ENCODE peak calls at places on chromosomes 5 and 9, in nine cellular contexts. G, L, N, C, I, M, B, T and A are unnamed samples. For H3K4me1, the result is how much of the 10 kb centered on the place peaks cover.

GRCh38 chr5:138353550-138353893 is 1.0 kb downstream of the KDM3B start:
- DNase-seq in G (no peak), L (no peak), N (no peak), C (no peak), I (no peak), M (no peak), B (no peak), T (no peak), A (no peak)

GRCh38 chr5:72412283-72413055 is 92.3 kb downstream of the PTCD2 start:
- DNase-seq in G (no peak), L (no peak), N (no peak), C (no peak), I (no peak), M (peak), B (no peak), T (no peak), A (no peak)

GRCh38 chr5:131628990-131629389 is 6.0 kb downstream of the RAPGEF6 start:
- DNase-seq in G (no peak), L (no peak), N (no peak), C (no peak), I (no peak), M (peak), B (no peak), T (no peak), A (no peak)

GRCh38 chr5:38724301-38725030 is 121.3 kb upstream of the OSMR start:
- DNase-seq in G (no peak), L (no peak), N (no peak), C (no peak), I (no peak), M (peak), B (no peak), T (no peak), A (no peak)

GRCh38 chr9:129613520-129614175 is 7.3 kb downstream of the C9orf50 start:
- DNase-seq in G (no peak), L (no peak), N (no peak), C (no peak), I (no peak), M (no peak), B (peak), T (peak), A (no peak)

GRCh38 chr9:17063535-17064135 is 71.2 kb upstream of the CNTLN start:
- DNase-seq in G (no peak), L (peak), N (no peak), C (no peak), I (no peak), M (peak), B (peak), T (no peak), A (no peak)

GRCh38 chr5:88276378-88276777 is 7.7 kb upstream of the TMEM161B start:
- DNase-seq in G (no peak), L (no peak), N (no peak), C (no peak), I (no peak), M (no peak), B (no peak), T (no peak), A (no peak)

GRCh38 chr9:109168170-109168569 is 1.1 kb upstream of the FRRS1L start:
- DNase-seq in G (no peak), L (no peak), N (no peak), C (no peak), I (no peak), M (no peak), B (no peak), T (no peak), A (no peak)

GRCh38 chr5:121430538-121430937 is 421.1 kb upstream of the FTMT start:
- DNase-seq in G (no peak), L (no peak), N (no peak), C (no peak), I (no peak), M (peak), B (no peak), T (no peak), A (no peak)

GRCh38 chr9:122822958-122823357 is 5.4 kb downstream of the PDCL start:
- DNase-seq in G (no peak), L (no peak), N (no peak), C (no peak), I (no peak), M (no peak), B (no peak), T (no peak), A (peak)

GRCh38 chr5:172110921-172111873 is 76.8 kb downstream of the STK10 start:
- DNase-seq in G (peak), L (no peak), N (no peak), C (no peak), I (peak), M (peak), B (no peak), T (no peak), A (no peak)

GRCh38 chr9:120625222-120625621 is 45.3 kb upstream of the CDK5RAP2 start:
- DNase-seq in G (peak), L (no peak), N (no peak), C (no peak), I (no peak), M (no peak), B (no peak), T (no peak), A (no peak)

GRCh38 chr5:160959804-160960203 is 107.8 kb upstream of the ATP10B start:
- DNase-seq in G (no peak), L (no peak), N (peak), C (peak), I (no peak), M (peak), B (peak), T (no peak), A (no peak)

GRCh38 chr5:53399921-53400697 is 80.3 kb upstream of the FST start:
- DNase-seq in G (no peak), L (no peak), N (no peak), C (no peak), I (no peak), M (no peak), B (no peak), T (no peak), A (no peak)

GRCh38 chr5:27810458-27810857 is 772.1 kb upstream of the CDH9 start:
- DNase-seq in G (no peak), L (no peak), N (no peak), C (no peak), I (no peak), M (peak), B (no peak), T (no peak), A (no peak)

GRCh38 chr5:148145916-148146315 is 22.4 kb upstream of the SPINK14 start:
- DNase-seq in G (no peak), L (peak), N (peak), C (no peak), I (no peak), M (peak), B (peak), T (no peak), A (no peak)

GRCh38 chr9:129109504-129109903 is 1.1 kb downstream of the CRAT start:
- DNase-seq in G (no peak), L (no peak), N (no peak), C (no peak), I (peak), M (peak), B (peak), T (no peak), A (peak)

GRCh38 chr5:108432024-108432423 is 50.1 kb upstream of the FBXL17 start:
- DNase-seq in G (no peak), L (no peak), N (no peak), C (no peak), I (no peak), M (peak), B (no peak), T (no peak), A (no peak)

GRCh38 chr5:16776611-16777251 is 159.4 kb downstream of the MYO10 start:
- DNase-seq in G (no peak), L (peak), N (peak), C (no peak), I (no peak), M (no peak), B (peak), T (no peak), A (no peak)

GRCh38 chr5:139636207-139636792 is 11.8 kb upstream of the CXXC5 start:
- DNase-seq in G (peak), L (no peak), N (no peak), C (no peak), I (peak), M (no peak), B (peak), T (no peak), A (peak)

GRCh38 chr5:159218595-159219023 is 9.3 kb upstream of the RNF145 start:
- DNase-seq in G (no peak), L (no peak), N (no peak), C (no peak), I (no peak), M (no peak), B (no peak), T (no peak), A (no peak)

GRCh38 chr5:158456756-158457155 is 597.8 kb upstream of the CLINT1 start:
- DNase-seq in G (no peak), L (no peak), N (no peak), C (no peak), I (no peak), M (peak), B (no peak), T (no peak), A (peak)

GRCh38 chr5:31232273-31232888 is 38.9 kb downstream of the CDH6 start:
- DNase-seq in G (no peak), L (peak), N (no peak), C (no peak), I (no peak), M (peak), B (peak), T (no peak), A (no peak)

GRCh38 chr9:31490551-31491106 is 893.8 kb upstream of the ACO1 start:
- DNase-seq in G (no peak), L (no peak), N (no peak), C (no peak), I (no peak), M (no peak), B (no peak), T (no peak), A (no peak)

GRCh38 chr5:154493274-154493673 is 15.2 kb upstream of the HAND1 start:
- DNase-seq in G (no peak), L (no peak), N (no peak), C (no peak), I (no peak), M (no peak), B (no peak), T (no peak), A (no peak)

GRCh38 chr5:91164424-91164823 is 218.7 kb downstream of the ARRDC3 start:
- DNase-seq in G (no peak), L (no peak), N (no peak), C (no peak), I (no peak), M (no peak), B (no peak), T (no peak), A (no peak)

GRCh38 chr9:32589083-32589713 is 16.2 kb upstream of the NDUFB6 start:
- DNase-seq in G (no peak), L (peak), N (no peak), C (no peak), I (no peak), M (peak), B (no peak), T (no peak), A (no peak)

GRCh38 chr9:18184034-18184800 is 289.7 kb upstream of the ADAMTSL1 start:
- DNase-seq in G (no peak), L (no peak), N (no peak), C (no peak), I (no peak), M (no peak), B (peak), T (no peak), A (no peak)

GRCh38 chr9:122281368-122281767 is 16.7 kb downstream of the MRRF start:
- DNase-seq in G (no peak), L (no peak), N (no peak), C (no peak), I (no peak), M (no peak), B (no peak), T (no peak), A (no peak)

GRCh38 chr5:42005561-42006153 is 80.6 kb downstream of the FBXO4 start:
- DNase-seq in G (no peak), L (peak), N (no peak), C (no peak), I (no peak), M (peak), B (no peak), T (no peak), A (no peak)

GRCh38 chr9:99120256-99120655 is 15.3 kb downstream of the TGFBR1 start:
- DNase-seq in G (no peak), L (no peak), N (no peak), C (no peak), I (no peak), M (no peak), B (no peak), T (no peak), A (no peak)

GRCh38 chr9:133429641-133430161 is 7.5 kb downstream of the ADAMTS13 start:
- DNase-seq in G (peak), L (peak), N (no peak), C (peak), I (no peak), M (no peak), B (peak), T (no peak), A (no peak)

GRCh38 chr5:149060325-149060724 is 2.5 kb downstream of the SH3TC2 start:
- DNase-seq in G (no peak), L (peak), N (no peak), C (no peak), I (no peak), M (peak), B (peak), T (peak), A (no peak)

GRCh38 chr5:176528301-176528700 is 8.9 kb downstream of the RNF44 start:
- DNase-seq in G (no peak), L (no peak), N (no peak), C (no peak), I (no peak), M (no peak), B (no peak), T (no peak), A (no peak)

GRCh38 chr5:142320851-142321560 is 3.8 kb downstream of the SPRY4 start:
- DNase-seq in G (no peak), L (peak), N (no peak), C (no peak), I (no peak), M (no peak), B (no peak), T (no peak), A (no peak)
- H3K4me1 ChIP-seq in G (under half), L (half or more), N (under half), C (under half), I (under half), M (under half), B (under half), T (half or more), A (under half)

DNA sequence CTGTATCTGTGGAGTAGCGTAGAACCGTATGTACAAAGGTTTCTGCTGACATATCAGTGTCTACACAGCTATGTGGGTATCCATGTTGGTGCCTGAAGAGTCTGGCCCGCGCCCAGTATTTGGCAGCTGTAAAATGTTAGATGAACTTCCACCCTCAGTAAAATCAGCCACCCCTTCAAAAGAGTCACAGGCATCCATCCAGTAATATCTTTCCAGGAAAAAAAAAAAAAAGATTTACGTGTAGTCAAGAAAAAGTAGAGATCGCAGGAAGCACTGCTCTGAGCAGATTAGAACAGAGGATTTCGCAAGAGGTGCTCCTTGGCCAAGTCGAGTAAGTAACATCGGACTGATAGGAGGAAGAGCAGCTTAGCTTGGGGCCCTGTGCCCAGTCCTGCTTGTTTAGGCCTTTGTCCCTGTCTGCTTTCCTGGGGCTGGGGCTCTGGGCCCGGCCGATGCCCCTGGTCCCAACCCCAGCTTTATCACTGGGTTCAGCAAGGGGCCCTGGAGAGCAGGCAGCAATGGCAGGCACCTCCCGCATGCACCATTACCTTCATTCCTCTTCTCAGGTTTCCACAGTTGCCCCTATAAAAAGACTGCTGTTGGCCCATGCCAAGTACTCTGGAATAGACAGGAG is 21.2 kb downstream of the DAPK1 start:
- DNase-seq in G (no peak), L (no peak), N (no peak), C (no peak), I (no peak), M (no peak), B (peak), T (peak), A (peak)
- H3K4me1 ChIP-seq in G (under half), L (under half), N (under half), C (under half), I (under half), M (under half), B (under half), T (under half), A (under half)

GRCh38 chr5:150600951-150601773 is 39.3 kb upstream of the SYNPO start:
- DNase-seq in G (no peak), L (no peak), N (no peak), C (peak), I (no peak), M (no peak), B (no peak), T (peak), A (no peak)
- H3K4me1 ChIP-seq in G (under half), L (under half), N (under half), C (under half), I (under half), M (under half), B (under half), T (half or more), A (half or more)

GRCh38 chr9:14222149-14222835 is 91.6 kb downstream of the NFIB start:
- DNase-seq in G (no peak), L (no peak), N (no peak), C (no peak), I (no peak), M (no peak), B (no peak), T (no peak), A (no peak)

GRCh38 chr9:14219865-14220655 is 93.9 kb downstream of the NFIB start:
- DNase-seq in G (no peak), L (no peak), N (no peak), C (no peak), I (no peak), M (no peak), B (no peak), T (no peak), A (no peak)

GRCh38 chr9:14221558-14221957 is 92.4 kb downstream of the NFIB start:
- DNase-seq in G (no peak), L (no peak), N (no peak), C (no peak), I (no peak), M (peak), B (peak), T (no peak), A (no peak)

GRCh38 chr9:14221119-14221518 is 92.8 kb downstream of the NFIB start:
- DNase-seq in G (no peak), L (no peak), N (no peak), C (no peak), I (no peak), M (peak), B (no peak), T (no peak), A (no peak)

DNA sequence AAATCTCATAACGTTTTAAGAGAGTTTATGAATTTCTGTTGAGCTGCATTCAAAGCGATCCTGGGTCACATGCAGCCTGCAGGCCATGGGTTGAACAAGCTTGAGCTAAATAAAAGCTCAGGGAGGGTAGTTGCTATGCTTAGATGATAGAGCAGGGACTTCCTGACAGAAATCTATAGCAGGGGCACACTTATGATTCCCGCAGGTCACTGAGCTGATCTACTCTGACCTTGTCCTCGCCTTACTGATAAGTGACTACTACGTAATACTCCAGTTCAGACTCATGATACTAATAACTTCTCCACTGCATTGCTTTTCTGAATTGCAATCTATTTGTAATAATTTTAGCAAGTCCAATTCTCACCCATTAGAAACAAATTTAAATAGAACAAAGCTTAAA is 90.9 kb downstream of the NFIB start:
- DNase-seq in G (no peak), L (no peak), N (no peak), C (no peak), I (no peak), M (no peak), B (no peak), T (no peak), A (no peak)
- H3K4me1 ChIP-seq in G (under half), L (under half), N (under half), C (under half), I (under half), M (under half), B (under half), T (half or more), A (under half)

DNA sequence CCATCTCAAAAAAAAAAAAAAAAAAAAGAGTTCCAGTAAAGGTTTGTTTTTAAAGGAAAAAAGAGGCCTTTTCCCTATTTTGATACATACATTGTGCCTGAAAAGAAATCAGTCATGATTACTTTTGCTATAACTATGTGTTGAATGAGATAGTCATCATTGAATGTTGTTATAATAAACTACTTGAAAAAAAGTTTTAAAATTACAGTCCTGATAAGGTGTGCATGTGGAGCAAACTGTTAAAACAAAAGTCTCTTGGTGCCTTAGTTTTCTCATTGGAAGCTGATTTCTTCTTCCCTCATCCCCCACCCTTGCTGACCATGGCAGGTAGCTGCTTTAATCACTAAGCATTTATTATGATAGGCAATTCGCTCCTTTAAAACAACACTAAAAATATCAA is 172.3 kb upstream of the TBCA start:
- DNase-seq in G (no peak), L (no peak), N (no peak), C (no peak), I (no peak), M (no peak), B (no peak), T (no peak), A (no peak)
- H3K4me1 ChIP-seq in G (under half), L (under half), N (under half), C (under half), I (under half), M (under half), B (under half), T (under half), A (under half)

DNA sequence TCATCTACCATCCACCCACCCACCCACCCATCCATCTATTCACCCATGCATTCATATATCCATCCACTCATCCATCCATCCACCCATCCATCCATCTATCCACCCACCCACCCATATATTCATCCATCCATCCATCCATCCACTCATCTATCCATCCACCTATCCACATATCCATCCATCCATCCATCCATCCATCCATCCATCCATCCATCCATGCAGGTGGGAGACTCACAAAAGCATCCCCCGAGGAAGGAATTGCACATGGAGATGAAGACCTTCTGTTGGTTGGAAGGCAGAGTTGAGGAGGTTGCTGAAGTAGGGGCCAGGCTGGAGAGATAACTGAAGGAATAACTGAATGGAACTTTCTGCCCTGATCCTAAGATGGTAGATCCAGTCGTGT is 126.9 kb downstream of the RGS3 start:
- DNase-seq in G (no peak), L (no peak), N (no peak), C (no peak), I (no peak), M (no peak), B (no peak), T (no peak), A (no peak)
- H3K4me1 ChIP-seq in G (under half), L (under half), N (under half), C (under half), I (under half), M (under half), B (half or more), T (half or more), A (half or more)